ENCODE peak calls at places on chromosome 1, in seven cellular contexts. M, A, S, U, P, Y and W are unnamed samples.

GRCh38 chr1:88661188-88661587 is 22.9 kb upstream of the PKN2 start:
- DNase-seq in Y (no peak), M (no peak), P (no peak), U (no peak), A (no peak), S (peak; percentile 43), W (no peak)

GRCh38 chr1:31897534-31898100 is 40.6 kb downstream of the PTP4A2 start:
- DNase-seq in M (no peak), U (no peak), Y (no peak), S (no peak), A (no peak), P (no peak), W (no peak)

GRCh38 chr1:212281589-212281988 is 3.6 kb upstream of the PPP2R5A start:
- DNase-seq in P (peak; percentile 75), Y (no peak), S (no peak), M (peak; percentile 90), A (no peak), U (no peak), W (no peak)

GRCh38 chr1:6279066-6279465 is 18.2 kb upstream of the GPR153 start:
- DNase-seq in S (no peak), Y (no peak), A (no peak), M (no peak), U (no peak), P (no peak), W (no peak)

GRCh38 chr1:203367051-203367450 is 16.1 kb upstream of the FMOD start:
- DNase-seq in A (no peak), M (no peak), U (no peak), Y (no peak), P (no peak), S (no peak), W (no peak)

GRCh38 chr1:32719681-32720275 is 17.2 kb upstream of the SYNC start:
- DNase-seq in U (no peak), Y (no peak), P (no peak), A (no peak), M (no peak), S (no peak), W (no peak)

GRCh38 chr1:56146449-56146848 is 432.9 kb downstream of the PLPP3 start:
- DNase-seq in U (no peak), S (no peak), P (peak; percentile 34), M (peak; percentile 76), A (no peak), Y (no peak), W (no peak)

GRCh38 chr1:203072002-203072607 is 13.7 kb downstream of the MYOG start:
- DNase-seq in U (no peak), P (no peak), M (no peak), Y (no peak), S (peak; percentile 45), A (no peak), W (no peak)

GRCh38 chr1:211603191-211603701 is 24.3 kb upstream of the SLC30A1 start:
- DNase-seq in A (no peak), S (no peak), Y (no peak), M (peak; percentile 50), U (no peak), P (peak; percentile 47), W (peak; percentile 71)

GRCh38 chr1:205481629-205482071 is 22.8 kb upstream of the CDK18 start:
- DNase-seq in U (no peak), S (no peak), A (no peak), P (no peak), M (no peak), Y (no peak), W (no peak)

GRCh38 chr1:158604968-158605367 is at the start of gene OR10Z1:
- DNase-seq in S (no peak), M (no peak), P (no peak), A (no peak), U (no peak), Y (no peak), W (no peak)

GRCh38 chr1:201917362-201918033 is 28.8 kb downstream of the SHISA4 start:
- DNase-seq in P (peak; percentile 94), M (peak; percentile 94), A (no peak), Y (no peak), U (no peak), S (no peak), W (no peak)

GRCh38 chr1:93288558-93288957 is 57.1 kb upstream of the DR1 start:
- DNase-seq in M (no peak), S (no peak), U (no peak), A (no peak), Y (no peak), P (no peak), W (no peak)

GRCh38 chr1:204506969-204507316 is 9.3 kb upstream of the MDM4 start:
- DNase-seq in P (peak; percentile 96), Y (peak; percentile 99), A (peak; percentile 97), U (peak; percentile 85), M (peak; percentile 92), S (peak; percentile 93), W (peak; percentile 97)

GRCh38 chr1:90850925-90851710 is 134.0 kb upstream of the BARHL2 start:
- DNase-seq in M (peak; percentile 55), P (peak; percentile 79), A (no peak), U (peak; percentile 83), S (peak; percentile 80), Y (peak; percentile 87), W (peak; percentile 74)

DNA sequence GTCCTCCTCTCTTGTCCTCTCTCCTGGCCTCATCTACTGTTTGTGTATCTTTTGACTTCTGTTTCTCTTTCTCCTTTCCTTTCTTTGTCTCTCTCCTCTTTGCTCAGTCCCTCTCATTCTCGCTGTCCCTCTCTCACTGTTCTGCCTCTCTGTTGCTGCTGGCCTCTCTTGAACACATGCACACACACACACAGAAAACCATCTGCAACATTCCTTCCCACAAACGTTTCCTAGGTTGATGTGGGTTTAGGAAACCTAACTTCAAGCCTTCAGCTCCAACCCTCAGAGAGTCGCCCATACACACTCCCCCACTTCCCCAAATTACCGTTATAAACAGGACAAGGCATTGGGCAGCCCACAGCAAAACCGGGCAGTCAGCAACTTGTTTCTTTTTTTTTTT is 10.9 kb upstream of the SSBP3 start:
- DNase-seq in S (no peak), Y (no peak), A (no peak), U (no peak), M (no peak), P (no peak), W (no peak)
- H3K4ac ChIP-seq in S (no peak overlapping the region), Y (no peak overlapping the region), A (no peak overlapping the region), U (no peak overlapping the region), M (no peak overlapping the region), P (no peak overlapping the region), W (no peak overlapping the region)

GRCh38 chr1:11918779-11919519 is 7.3 kb downstream of the KIAA2013 start:
- DNase-seq in M (peak; percentile 88), U (no peak), S (no peak), P (peak; percentile 73), A (no peak), Y (no peak), W (peak; percentile 78)
- H3K4ac ChIP-seq in M (no peak overlapping the region), U (no peak overlapping the region), S (no peak overlapping the region), P (no peak overlapping the region), A (no peak overlapping the region), Y (no peak overlapping the region), W (no peak overlapping the region)

GRCh38 chr1:41485605-41486004 is 1.1 kb upstream of the EDN2 start:
- DNase-seq in U (no peak), Y (no peak), P (peak; percentile 97), M (peak; percentile 79), S (peak; percentile 98), A (no peak), W (peak; percentile 52)
- H3K4ac ChIP-seq in U (no peak overlapping the region), Y (no peak overlapping the region), P (peak overlapping the region; percentile 91), M (peak overlapping the region; percentile 74), S (peak overlapping the region; percentile 74), A (no peak overlapping the region), W (peak overlapping the region; percentile 21)

DNA sequence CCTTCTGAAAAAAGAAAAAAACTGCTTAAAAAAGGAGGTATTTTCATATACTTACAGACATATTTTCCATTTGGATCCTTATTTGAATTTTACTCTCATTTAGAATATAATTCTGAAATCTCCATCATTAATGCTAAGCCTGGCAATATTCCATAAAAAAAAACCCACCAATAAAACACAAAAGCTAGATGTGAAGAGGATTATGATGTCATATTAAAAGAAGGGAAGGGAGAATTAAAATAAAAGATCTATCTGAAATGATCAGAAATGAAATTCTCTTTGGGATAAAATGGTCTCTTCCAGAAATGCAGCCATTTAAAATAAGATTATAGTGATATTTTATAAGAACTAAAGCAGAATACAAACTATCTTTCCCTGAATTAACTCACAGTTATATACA is 206.7 kb upstream of the CAMK1G start:
- DNase-seq in U (no peak), M (no peak), Y (no peak), P (no peak), S (no peak), A (no peak), W (no peak)
- H3K4ac ChIP-seq in U (no peak overlapping the region), M (no peak overlapping the region), Y (no peak overlapping the region), P (no peak overlapping the region), S (no peak overlapping the region), A (no peak overlapping the region), W (no peak overlapping the region)